ENCODE peak calls at places on chromosome 3, in seven cellular contexts. Y is GM12878, F is heart left ventricle, M is tibial artery, P is OCI-LY7, X is thoracic aorta, J is pancreas. L is an unnamed sample. For H3K36me3, the result is how much of the 10 kb centered on the place peaks cover.

GRCh38 chr3:16849795-16850194 is 35.0 kb upstream of the PLCL2 start:
- DNase-seq in P (no peak), X (no peak), M (no peak), Y (no peak), J (no peak), F (no peak), L (no peak)

GRCh38 chr3:101803152-101803782 is 24.3 kb downstream of the NXPE3 start:
- DNase-seq in M (no peak), F (peak), X (no peak), Y (no peak), J (peak), P (peak), L (peak)

GRCh38 chr3:143098032-143098764 is 21.4 kb upstream of the CHST2 start:
- DNase-seq in X (no peak), M (no peak), F (no peak), P (no peak), Y (no peak), J (no peak), L (no peak)

GRCh38 chr3:196936288-196936687 is 6.0 kb downstream of the NCBP2 start:
- DNase-seq in Y (no peak), M (no peak), P (no peak), X (no peak), F (no peak), J (no peak), L (no peak)

GRCh38 chr3:48716508-48716981 is 476 bp downstream of the IP6K2 start:
- DNase-seq in J (peak), F (peak), M (no peak), X (no peak), P (peak), Y (no peak), L (no peak)

GRCh38 chr3:78908236-78908635 is 859.6 kb downstream of the ROBO1 start:
- DNase-seq in Y (no peak), P (no peak), X (no peak), M (no peak), J (no peak), F (no peak), L (no peak)

GRCh38 chr3:126546549-126547239 is 12.0 kb downstream of the C3orf22 start:
- DNase-seq in X (no peak), F (no peak), J (peak), Y (no peak), P (no peak), M (peak), L (no peak)

GRCh38 chr3:51949121-51949520 is 6.1 kb upstream of the GPR62 start:
- DNase-seq in X (no peak), P (no peak), M (no peak), F (no peak), J (no peak), Y (no peak), L (no peak)

GRCh38 chr3:138835177-138835757 is 539 bp upstream of the PIK3CB start:
- DNase-seq in J (no peak), F (no peak), M (no peak), Y (no peak), X (no peak), P (peak), L (no peak)

GRCh38 chr3:171838218-171838720 is 4.9 kb upstream of the TMEM212 start:
- DNase-seq in F (peak), J (no peak), M (peak), Y (no peak), P (no peak), X (no peak), L (no peak)

GRCh38 chr3:151135548-151136337 is 50.3 kb downstream of the MED12L start:
- DNase-seq in Y (no peak), J (peak), M (no peak), X (no peak), F (no peak), P (no peak), L (peak)

GRCh38 chr3:11914651-11915050 is 68.0 kb upstream of the TAMM41 start:
- DNase-seq in J (no peak), M (no peak), Y (no peak), F (no peak), P (no peak), X (no peak), L (no peak)

GRCh38 chr3:197298858-197299854 is 744 bp upstream of the DLG1 start:
- DNase-seq in J (peak), F (peak), Y (no peak), X (no peak), P (peak), M (no peak), L (peak)

GRCh38 chr3:147943265-147943945 is 534.2 kb downstream of the ZIC1 start:
- DNase-seq in M (no peak), Y (no peak), P (no peak), X (no peak), F (no peak), J (no peak), L (no peak)

GRCh38 chr3:132038198-132038825 is 3.5 kb upstream of the CPNE4 start:
- DNase-seq in F (no peak), J (no peak), X (no peak), Y (no peak), P (peak), M (no peak), L (no peak)

GRCh38 chr3:188947401-188947982 is 224.3 kb upstream of the TPRG1 start:
- DNase-seq in Y (no peak), F (peak), M (peak), X (no peak), J (peak), P (no peak), L (peak)

GRCh38 chr3:24318668-24319287 is 175.9 kb downstream of the THRB start:
- DNase-seq in X (no peak), F (no peak), J (no peak), P (no peak), M (no peak), Y (no peak), L (no peak)

GRCh38 chr3:8307545-8308110 is 194.0 kb upstream of the LMCD1 start:
- DNase-seq in J (no peak), X (no peak), P (no peak), F (no peak), Y (no peak), M (no peak), L (no peak)

GRCh38 chr3:46360904-46361303 is 7.0 kb downstream of the CCR2 start:
- DNase-seq in X (no peak), J (no peak), P (no peak), F (no peak), M (no peak), Y (no peak), L (no peak)

GRCh38 chr3:37487785-37488184 is 313.4 kb upstream of the LRRFIP2 start:
- DNase-seq in F (no peak), X (no peak), M (no peak), J (no peak), P (no peak), Y (no peak), L (no peak)

GRCh38 chr3:52236424-52236886 is 2.5 kb downstream of the TWF2 start:
- DNase-seq in X (no peak), P (no peak), J (peak), M (peak), Y (no peak), F (peak), L (no peak)

GRCh38 chr3:125443923-125444322 is 68.8 kb upstream of the ZNF148 start:
- DNase-seq in P (no peak), X (no peak), Y (no peak), J (no peak), M (no peak), F (no peak), L (no peak)

GRCh38 chr3:14725564-14726420 is 50.9 kb downstream of the C3orf20 start:
- DNase-seq in X (no peak), F (peak), Y (no peak), M (no peak), J (no peak), P (no peak), L (peak)

GRCh38 chr3:15287565-15288330 is 44.6 kb downstream of the SH3BP5 start:
- DNase-seq in F (peak), M (peak), P (no peak), X (peak), J (peak), Y (no peak), L (no peak)

GRCh38 chr3:192092388-192093005 is 631.5 kb downstream of the PYDC2 start:
- DNase-seq in X (no peak), Y (no peak), F (no peak), M (no peak), P (no peak), J (no peak), L (no peak)

GRCh38 chr3:55491296-55491816 is 4.2 kb upstream of the WNT5A start:
- DNase-seq in F (no peak), X (no peak), P (no peak), Y (no peak), M (no peak), J (no peak), L (no peak)

GRCh38 chr3:131701153-131701791 is 198.5 kb upstream of the MRPL3 start:
- DNase-seq in J (no peak), P (no peak), X (no peak), F (no peak), M (no peak), Y (no peak), L (no peak)

GRCh38 chr3:166788936-166789335 is 591.2 kb downstream of the ZBBX start:
- DNase-seq in Y (no peak), M (no peak), J (no peak), X (no peak), P (no peak), F (no peak), L (no peak)

GRCh38 chr3:77319711-77320110 is 279.8 kb downstream of the ROBO2 start:
- DNase-seq in J (no peak), F (no peak), M (no peak), P (peak), X (no peak), Y (no peak), L (no peak)

GRCh38 chr3:97497138-97497537 is 267.4 kb upstream of the ARL6 start:
- DNase-seq in M (no peak), P (no peak), X (no peak), F (no peak), J (no peak), Y (no peak), L (no peak)

GRCh38 chr3:121667333-121667732 is 6.6 kb upstream of the HCLS1 start:
- DNase-seq in P (no peak), X (no peak), Y (no peak), F (no peak), M (no peak), J (no peak), L (no peak)

GRCh38 chr3:185934726-185935464 is 2.9 kb downstream of the TRA2B start:
- DNase-seq in Y (no peak), F (no peak), X (no peak), P (no peak), J (no peak), M (no peak), L (no peak)

DNA sequence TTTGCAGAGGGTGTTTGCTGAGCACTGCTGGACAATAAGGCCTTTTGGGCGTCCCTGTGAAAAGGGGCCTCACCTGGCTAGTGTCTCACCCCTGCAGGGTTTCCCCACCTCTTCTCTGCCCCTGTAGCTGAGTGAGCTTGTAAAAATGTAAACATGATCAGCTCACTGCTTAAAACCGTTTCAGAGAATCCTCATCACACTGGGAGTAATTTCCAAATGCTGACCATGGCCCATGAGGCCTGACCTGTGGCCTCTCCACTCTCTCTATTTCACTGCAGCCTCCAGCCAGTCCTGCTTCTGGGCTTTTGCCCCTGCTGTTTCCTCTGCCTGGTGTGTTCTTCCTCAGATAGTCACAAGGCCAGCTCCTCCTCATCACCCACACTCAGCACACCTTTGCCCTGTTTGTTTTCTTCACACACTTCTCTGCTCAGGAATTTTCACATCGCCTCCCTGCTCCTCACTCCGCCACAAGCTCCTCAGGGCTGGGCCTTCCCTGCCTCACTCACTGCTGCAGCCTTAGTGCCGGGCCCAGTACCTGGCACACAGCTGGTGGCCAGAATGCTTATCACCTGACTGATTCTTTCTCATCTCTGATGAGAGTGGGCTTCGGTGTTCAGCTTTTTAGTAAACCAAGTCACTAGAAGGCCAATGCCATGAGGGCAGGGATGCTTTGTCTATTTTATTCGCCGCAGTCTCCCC is 79.3 kb upstream of the SEC13 start:
- DNase-seq in X (no peak), J (no peak), P (no peak), F (no peak), Y (no peak), M (no peak), L (no peak)
- TF ChIP-seq CTCF in X (no peak), J (no peak), P (no peak), F (no peak), Y (no peak), M (no peak), L (no peak)

GRCh38 chr3:42750834-42751233 is 22.2 kb downstream of the CCDC13 start:
- DNase-seq in Y (no peak), X (no peak), F (no peak), J (no peak), P (no peak), M (peak), L (no peak)

GRCh38 chr3:42747581-42747980 is 25.5 kb downstream of the CCDC13 start:
- DNase-seq in X (no peak), F (no peak), M (peak), P (no peak), Y (no peak), J (no peak), L (no peak)

GRCh38 chr3:42749025-42749752 is 23.9 kb downstream of the CCDC13 start:
- DNase-seq in Y (no peak), F (no peak), J (no peak), M (peak), P (no peak), X (no peak), L (no peak)

GRCh38 chr3:42751609-42752008 is 21.4 kb downstream of the CCDC13 start:
- DNase-seq in F (no peak), M (peak), X (no peak), P (no peak), J (no peak), Y (no peak), L (no peak)

DNA sequence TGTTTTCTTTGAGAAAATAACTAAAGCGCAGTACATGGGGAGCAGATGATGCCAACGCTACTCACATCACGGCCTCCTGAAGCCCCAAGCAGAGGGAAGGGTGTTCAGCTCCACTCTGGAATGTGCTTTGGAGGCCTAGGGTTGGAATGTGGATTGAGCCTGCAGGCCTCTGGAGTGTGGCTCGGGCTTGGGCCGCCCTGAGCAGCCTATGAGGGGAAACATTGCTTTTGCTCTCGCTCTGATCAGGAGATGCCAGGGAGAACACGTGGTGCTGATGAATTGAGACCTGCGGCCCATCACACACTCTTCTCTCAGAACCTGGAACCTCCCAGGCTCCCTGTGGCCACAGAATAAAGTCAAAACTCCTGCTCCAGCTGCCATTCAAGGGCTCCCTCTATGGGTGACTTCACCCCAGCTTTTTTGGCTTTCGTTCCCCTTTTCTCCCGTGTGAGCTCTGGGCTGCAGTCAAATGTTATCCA is 23.3 kb downstream of the CCDC13 start:
- DNase-seq in P (peak), Y (no peak), X (no peak), J (no peak), M (peak), F (peak), L (no peak)
- H3K27ac ChIP-seq in P (no peak), Y (no peak), X (peak), J (no peak), M (peak), F (peak), L (no peak)

DNA sequence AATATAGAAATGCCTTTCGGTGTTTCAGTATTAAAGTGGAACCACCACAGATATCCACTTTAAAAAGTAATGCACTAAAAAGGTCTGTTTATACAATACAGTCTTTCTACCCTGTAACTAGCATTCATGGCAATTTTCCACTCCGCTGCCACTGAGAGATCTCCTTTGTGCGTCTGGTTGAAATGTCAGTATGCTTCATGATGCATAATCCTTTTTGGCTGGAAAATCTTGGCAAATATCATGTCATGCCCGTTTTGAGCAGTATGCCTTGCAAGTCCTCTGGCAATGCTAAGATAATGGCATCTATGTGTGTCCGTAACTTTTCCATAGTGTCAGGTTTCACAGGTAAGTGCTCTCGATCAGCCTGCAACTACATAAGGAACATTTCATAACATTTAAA is 30.8 kb upstream of the ARF4 start:
- DNase-seq in J (no peak), X (no peak), Y (no peak), F (no peak), P (no peak), M (no peak), L (no peak)
- H3K36me3 ChIP-seq in J (under half), X (under half), Y (under half), F (under half), P (half or more), M (half or more), L (under half)

DNA sequence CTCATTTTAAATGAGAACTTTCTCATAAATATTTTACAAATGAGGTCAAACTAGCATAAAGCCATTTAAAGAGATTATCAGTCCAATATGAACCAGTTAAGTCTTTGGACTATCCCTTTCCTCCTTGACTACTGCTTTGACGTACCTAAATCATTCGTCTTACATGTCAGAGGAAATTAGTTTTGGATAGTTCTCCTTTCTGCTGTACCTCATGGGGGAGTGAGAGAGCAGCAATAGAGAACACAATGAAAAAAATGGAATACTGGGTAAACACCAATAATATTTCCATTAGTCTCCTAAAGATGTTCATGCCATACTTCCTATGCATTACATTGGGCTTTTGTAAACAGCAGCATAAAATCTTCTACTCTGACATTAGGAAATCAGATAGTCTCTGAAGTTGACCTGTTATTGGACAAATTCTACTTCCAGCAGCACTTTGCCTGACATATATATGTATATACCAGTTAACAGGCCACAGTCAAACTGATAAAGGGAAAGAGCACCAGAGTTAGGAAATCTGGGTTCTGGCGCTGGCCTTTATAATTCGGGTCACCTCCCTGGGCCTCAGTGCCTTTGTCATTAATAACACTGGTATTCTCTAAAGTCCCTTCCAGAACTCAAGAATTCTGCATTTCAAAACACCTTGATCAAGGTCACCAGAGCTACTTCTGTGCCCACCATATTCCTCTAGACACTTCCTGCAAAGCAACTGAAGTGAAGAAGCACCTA is 26.8 kb downstream of the TIMMDC1 start:
- DNase-seq in Y (no peak), J (no peak), X (no peak), P (no peak), M (no peak), F (no peak), L (no peak)
- TF ChIP-seq CTCF in Y (no peak), J (no peak), X (peak), P (no peak), M (peak), F (peak), L (peak)

GRCh38 chr3:20037255-20037996 is 2.8 kb upstream of the KAT2B start:
- DNase-seq in M (no peak), Y (no peak), J (no peak), F (no peak), X (no peak), P (no peak), L (no peak)
- H3K27ac ChIP-seq in M (peak), Y (no peak), J (no peak), F (no peak), X (no peak), P (no peak), L (no peak)

GRCh38 chr3:42569743-42570142 is 12.0 kb downstream of the SEC22C start:
- DNase-seq in J (no peak), M (no peak), Y (no peak), F (no peak), P (no peak), X (no peak), L (no peak)
- H3K36me3 ChIP-seq in J (under half), M (under half), Y (under half), F (under half), P (half or more), X (under half), L (under half)

GRCh38 chr3:194212021-194212868 is 76.3 kb downstream of the HES1 start:
- DNase-seq in P (no peak), F (no peak), J (no peak), X (no peak), M (no peak), Y (no peak), L (no peak)

GRCh38 chr3:194215392-194215791 is 79.4 kb downstream of the HES1 start:
- DNase-seq in X (no peak), J (no peak), M (no peak), P (no peak), F (no peak), Y (no peak), L (no peak)

GRCh38 chr3:194208701-194209100 is 72.8 kb downstream of the HES1 start:
- DNase-seq in P (no peak), J (no peak), F (no peak), Y (no peak), M (no peak), X (no peak), L (no peak)

GRCh38 chr3:194218646-194219453 is 82.9 kb downstream of the HES1 start:
- DNase-seq in Y (no peak), X (no peak), J (no peak), M (no peak), F (no peak), P (peak), L (no peak)

GRCh38 chr3:194212869-194213320 is 76.9 kb downstream of the HES1 start:
- DNase-seq in X (no peak), F (no peak), P (no peak), J (no peak), M (no peak), Y (no peak), L (no peak)
- TF ChIP-seq CTCF in X (no peak), F (no peak), P (no peak), J (no peak), M (no peak), Y (no peak), L (no peak)